ENCODE peak calls at places on chromosome 18, in ten cellular contexts. One of them, this sample, is unnamed.

GRCh38 chr18:10035306-10035991 is 121.6 kb downstream of the VAPA start:
- DNase-seq in foreskin keratinocyte: peak
- DNase-seq in chondrocyte: no peak
- DNase-seq in IMR-90: no peak
- DNase-seq in LNCaP clone FGC: no peak
- DNase-seq in breast epithelium: peak
- DNase-seq in neural crest cell: no peak
- DNase-seq in astrocyte: no peak
- DNase-seq in endothelial cell: no peak
- DNase-seq in lower lobe of right lung: peak
- DNase-seq in this sample: no peak

GRCh38 chr18:11761553-11761952 is 72.5 kb downstream of the GNAL start:
- DNase-seq in chondrocyte: no peak
- DNase-seq in LNCaP clone FGC: no peak
- DNase-seq in neural crest cell: no peak
- DNase-seq in foreskin keratinocyte: no peak
- DNase-seq in IMR-90: no peak
- DNase-seq in astrocyte: no peak
- DNase-seq in breast epithelium: no peak
- DNase-seq in endothelial cell: no peak
- DNase-seq in lower lobe of right lung: no peak
- DNase-seq in this sample: no peak

GRCh38 chr18:12271376-12272235 is 17.4 kb downstream of the CIDEA start:
- DNase-seq in astrocyte: peak
- DNase-seq in neural crest cell: peak
- DNase-seq in endothelial cell: peak
- DNase-seq in foreskin keratinocyte: peak
- DNase-seq in chondrocyte: no peak
- DNase-seq in breast epithelium: no peak
- DNase-seq in IMR-90: peak
- DNase-seq in lower lobe of right lung: peak
- DNase-seq in LNCaP clone FGC: peak
- DNase-seq in this sample: no peak

GRCh38 chr18:49399003-49399402 is 61.4 kb downstream of the DYM start:
- DNase-seq in breast epithelium: no peak
- DNase-seq in foreskin keratinocyte: peak
- DNase-seq in lower lobe of right lung: no peak
- DNase-seq in IMR-90: peak
- DNase-seq in endothelial cell: peak
- DNase-seq in LNCaP clone FGC: no peak
- DNase-seq in neural crest cell: no peak
- DNase-seq in astrocyte: no peak
- DNase-seq in chondrocyte: no peak
- DNase-seq in this sample: no peak

GRCh38 chr18:46680784-46681695 is 24.0 kb upstream of the LOXHD1 start:
- DNase-seq in foreskin keratinocyte: no peak
- DNase-seq in LNCaP clone FGC: no peak
- DNase-seq in lower lobe of right lung: no peak
- DNase-seq in endothelial cell: no peak
- DNase-seq in breast epithelium: no peak
- DNase-seq in astrocyte: no peak
- DNase-seq in neural crest cell: no peak
- DNase-seq in IMR-90: no peak
- DNase-seq in chondrocyte: no peak
- DNase-seq in this sample: no peak

GRCh38 chr18:1914489-1914888 is 656.8 kb downstream of the METTL4 start:
- DNase-seq in IMR-90: no peak
- DNase-seq in astrocyte: no peak
- DNase-seq in foreskin keratinocyte: peak
- DNase-seq in endothelial cell: no peak
- DNase-seq in neural crest cell: no peak
- DNase-seq in LNCaP clone FGC: peak
- DNase-seq in breast epithelium: no peak
- DNase-seq in lower lobe of right lung: no peak
- DNase-seq in chondrocyte: no peak
- DNase-seq in this sample: no peak

GRCh38 chr18:9849407-9849961 is 36.3 kb upstream of the TXNDC2 start:
- DNase-seq in LNCaP clone FGC: peak
- DNase-seq in IMR-90: no peak
- DNase-seq in chondrocyte: no peak
- DNase-seq in astrocyte: no peak
- DNase-seq in lower lobe of right lung: peak
- DNase-seq in breast epithelium: no peak
- DNase-seq in neural crest cell: no peak
- DNase-seq in endothelial cell: peak
- DNase-seq in foreskin keratinocyte: peak
- DNase-seq in this sample: no peak

GRCh38 chr18:31685097-31686082 is 1.0 kb upstream of the B4GALT6 start:
- DNase-seq in endothelial cell: peak
- DNase-seq in lower lobe of right lung: peak
- DNase-seq in neural crest cell: peak
- DNase-seq in foreskin keratinocyte: peak
- DNase-seq in IMR-90: peak
- DNase-seq in LNCaP clone FGC: peak
- DNase-seq in breast epithelium: no peak
- DNase-seq in astrocyte: peak
- DNase-seq in chondrocyte: no peak
- DNase-seq in this sample: peak

GRCh38 chr18:67301592-67301991 is 214.9 kb downstream of the DSEL start:
- DNase-seq in breast epithelium: no peak
- DNase-seq in foreskin keratinocyte: peak
- DNase-seq in astrocyte: peak
- DNase-seq in IMR-90: peak
- DNase-seq in chondrocyte: no peak
- DNase-seq in neural crest cell: no peak
- DNase-seq in endothelial cell: no peak
- DNase-seq in lower lobe of right lung: no peak
- DNase-seq in LNCaP clone FGC: no peak
- DNase-seq in this sample: no peak

GRCh38 chr18:55918449-55918848 is 330.5 kb upstream of the TCF4 start:
- DNase-seq in LNCaP clone FGC: no peak
- DNase-seq in astrocyte: peak
- DNase-seq in foreskin keratinocyte: no peak
- DNase-seq in chondrocyte: no peak
- DNase-seq in endothelial cell: no peak
- DNase-seq in breast epithelium: no peak
- DNase-seq in neural crest cell: no peak
- DNase-seq in IMR-90: peak
- DNase-seq in lower lobe of right lung: no peak
- DNase-seq in this sample: no peak

GRCh38 chr18:58788470-58788869 is 76.2 kb upstream of the ZNF532 start:
- DNase-seq in IMR-90: no peak
- DNase-seq in foreskin keratinocyte: peak
- DNase-seq in neural crest cell: no peak
- DNase-seq in astrocyte: peak
- DNase-seq in endothelial cell: no peak
- DNase-seq in chondrocyte: no peak
- DNase-seq in lower lobe of right lung: no peak
- DNase-seq in breast epithelium: no peak
- DNase-seq in LNCaP clone FGC: no peak
- DNase-seq in this sample: no peak

GRCh38 chr18:56900195-56901094 is 246.4 kb upstream of the BOD1L2 start:
- DNase-seq in astrocyte: no peak
- DNase-seq in endothelial cell: no peak
- DNase-seq in chondrocyte: no peak
- DNase-seq in lower lobe of right lung: no peak
- DNase-seq in IMR-90: no peak
- DNase-seq in foreskin keratinocyte: no peak
- DNase-seq in LNCaP clone FGC: no peak
- DNase-seq in breast epithelium: no peak
- DNase-seq in neural crest cell: no peak
- DNase-seq in this sample: no peak

GRCh38 chr18:54531402-54532065 is 59.5 kb upstream of the DYNAP start:
- DNase-seq in astrocyte: no peak
- DNase-seq in LNCaP clone FGC: no peak
- DNase-seq in foreskin keratinocyte: peak
- DNase-seq in endothelial cell: no peak
- DNase-seq in lower lobe of right lung: no peak
- DNase-seq in IMR-90: no peak
- DNase-seq in neural crest cell: no peak
- DNase-seq in chondrocyte: no peak
- DNase-seq in breast epithelium: no peak
- DNase-seq in this sample: no peak

GRCh38 chr18:39414009-39414700 is 1848.6 kb upstream of the CELF4 start:
- DNase-seq in neural crest cell: no peak
- DNase-seq in astrocyte: peak
- DNase-seq in foreskin keratinocyte: peak
- DNase-seq in endothelial cell: no peak
- DNase-seq in breast epithelium: no peak
- DNase-seq in IMR-90: peak
- DNase-seq in chondrocyte: no peak
- DNase-seq in lower lobe of right lung: no peak
- DNase-seq in LNCaP clone FGC: no peak
- DNase-seq in this sample: no peak

GRCh38 chr18:54149078-54149697 is 75.3 kb downstream of the MBD2 start:
- DNase-seq in neural crest cell: no peak
- DNase-seq in foreskin keratinocyte: peak
- DNase-seq in astrocyte: peak
- DNase-seq in breast epithelium: no peak
- DNase-seq in IMR-90: peak
- DNase-seq in LNCaP clone FGC: no peak
- DNase-seq in chondrocyte: no peak
- DNase-seq in lower lobe of right lung: no peak
- DNase-seq in endothelial cell: no peak
- DNase-seq in this sample: peak

GRCh38 chr18:61503688-61504087 is 170.5 kb downstream of the CDH20 start:
- DNase-seq in lower lobe of right lung: no peak
- DNase-seq in LNCaP clone FGC: no peak
- DNase-seq in astrocyte: no peak
- DNase-seq in endothelial cell: no peak
- DNase-seq in IMR-90: peak
- DNase-seq in chondrocyte: no peak
- DNase-seq in foreskin keratinocyte: peak
- DNase-seq in neural crest cell: no peak
- DNase-seq in breast epithelium: no peak
- DNase-seq in this sample: no peak

GRCh38 chr18:41940506-41941215 is 14.4 kb upstream of the PIK3C3 start:
- DNase-seq in astrocyte: peak
- DNase-seq in breast epithelium: no peak
- DNase-seq in lower lobe of right lung: no peak
- DNase-seq in foreskin keratinocyte: peak
- DNase-seq in chondrocyte: no peak
- DNase-seq in IMR-90: peak
- DNase-seq in LNCaP clone FGC: no peak
- DNase-seq in neural crest cell: no peak
- DNase-seq in endothelial cell: no peak
- DNase-seq in this sample: no peak

GRCh38 chr18:77066689-77067088 is 65.9 kb downstream of the MBP start:
- DNase-seq in lower lobe of right lung: no peak
- DNase-seq in neural crest cell: no peak
- DNase-seq in breast epithelium: no peak
- DNase-seq in chondrocyte: no peak
- DNase-seq in LNCaP clone FGC: no peak
- DNase-seq in IMR-90: no peak
- DNase-seq in foreskin keratinocyte: no peak
- DNase-seq in astrocyte: no peak
- DNase-seq in endothelial cell: no peak
- DNase-seq in this sample: no peak

GRCh38 chr18:77068321-77068841 is 64.2 kb downstream of the MBP start:
- DNase-seq in lower lobe of right lung: no peak
- DNase-seq in foreskin keratinocyte: no peak
- DNase-seq in breast epithelium: no peak
- DNase-seq in chondrocyte: no peak
- DNase-seq in neural crest cell: no peak
- DNase-seq in astrocyte: peak
- DNase-seq in LNCaP clone FGC: no peak
- DNase-seq in endothelial cell: no peak
- DNase-seq in IMR-90: peak
- DNase-seq in this sample: no peak

GRCh38 chr18:77068890-77069312 is 63.7 kb downstream of the MBP start:
- DNase-seq in IMR-90: peak
- DNase-seq in breast epithelium: no peak
- DNase-seq in foreskin keratinocyte: no peak
- DNase-seq in LNCaP clone FGC: no peak
- DNase-seq in lower lobe of right lung: no peak
- DNase-seq in neural crest cell: no peak
- DNase-seq in endothelial cell: no peak
- DNase-seq in astrocyte: no peak
- DNase-seq in chondrocyte: no peak
- DNase-seq in this sample: no peak

GRCh38 chr18:77066101-77066500 is 66.5 kb downstream of the MBP start:
- DNase-seq in foreskin keratinocyte: no peak
- DNase-seq in endothelial cell: no peak
- DNase-seq in breast epithelium: no peak
- DNase-seq in lower lobe of right lung: no peak
- DNase-seq in astrocyte: no peak
- DNase-seq in neural crest cell: no peak
- DNase-seq in LNCaP clone FGC: no peak
- DNase-seq in IMR-90: no peak
- DNase-seq in chondrocyte: no peak
- DNase-seq in this sample: no peak

GRCh38 chr18:77067315-77068061 is 65.1 kb downstream of the MBP start:
- DNase-seq in lower lobe of right lung: peak
- DNase-seq in IMR-90: peak
- DNase-seq in breast epithelium: no peak
- DNase-seq in astrocyte: peak
- DNase-seq in endothelial cell: no peak
- DNase-seq in LNCaP clone FGC: no peak
- DNase-seq in neural crest cell: no peak
- DNase-seq in foreskin keratinocyte: peak
- DNase-seq in chondrocyte: no peak
- DNase-seq in this sample: peak
- TF ChIP-seq CTCF in lower lobe of right lung: no peak
- TF ChIP-seq CTCF in IMR-90: peak
- TF ChIP-seq CTCF in breast epithelium: no peak
- TF ChIP-seq CTCF in astrocyte: no peak
- TF ChIP-seq CTCF in endothelial cell: no peak
- TF ChIP-seq CTCF in LNCaP clone FGC: no peak
- TF ChIP-seq CTCF in neural crest cell: no peak
- TF ChIP-seq CTCF in foreskin keratinocyte: peak
- TF ChIP-seq CTCF in chondrocyte: peak
- TF ChIP-seq CTCF in this sample: no peak

GRCh38 chr18:44834867-44835469 is 154.3 kb downstream of the SETBP1 start:
- DNase-seq in LNCaP clone FGC: no peak
- DNase-seq in endothelial cell: no peak
- DNase-seq in chondrocyte: no peak
- DNase-seq in foreskin keratinocyte: no peak
- DNase-seq in breast epithelium: no peak
- DNase-seq in astrocyte: no peak
- DNase-seq in lower lobe of right lung: no peak
- DNase-seq in IMR-90: no peak
- DNase-seq in neural crest cell: no peak
- DNase-seq in this sample: no peak
- TF ChIP-seq CTCF in LNCaP clone FGC: peak
- TF ChIP-seq CTCF in endothelial cell: no peak
- TF ChIP-seq CTCF in chondrocyte: peak
- TF ChIP-seq CTCF in foreskin keratinocyte: peak
- TF ChIP-seq CTCF in breast epithelium: no peak
- TF ChIP-seq CTCF in astrocyte: no peak
- TF ChIP-seq CTCF in lower lobe of right lung: no peak
- TF ChIP-seq CTCF in IMR-90: no peak
- TF ChIP-seq CTCF in neural crest cell: no peak
- TF ChIP-seq CTCF in this sample: no peak

GRCh38 chr18:25449046-25449445 is 97.1 kb upstream of the ZNF521 start:
- DNase-seq in IMR-90: no peak
- DNase-seq in foreskin keratinocyte: no peak
- DNase-seq in lower lobe of right lung: no peak
- DNase-seq in chondrocyte: no peak
- DNase-seq in breast epithelium: no peak
- DNase-seq in LNCaP clone FGC: no peak
- DNase-seq in neural crest cell: no peak
- DNase-seq in endothelial cell: no peak
- DNase-seq in astrocyte: no peak
- DNase-seq in this sample: no peak
- TF ChIP-seq CTCF in IMR-90: no peak
- TF ChIP-seq CTCF in foreskin keratinocyte: no peak
- TF ChIP-seq CTCF in lower lobe of right lung: no peak
- TF ChIP-seq CTCF in chondrocyte: no peak
- TF ChIP-seq CTCF in breast epithelium: no peak
- TF ChIP-seq CTCF in LNCaP clone FGC: no peak
- TF ChIP-seq CTCF in neural crest cell: no peak
- TF ChIP-seq CTCF in endothelial cell: no peak
- TF ChIP-seq CTCF in astrocyte: no peak
- TF ChIP-seq CTCF in this sample: no peak

GRCh38 chr18:3717626-3718025 is 267.7 kb downstream of the TGIF1 start:
- DNase-seq in neural crest cell: no peak
- DNase-seq in lower lobe of right lung: no peak
- DNase-seq in endothelial cell: no peak
- DNase-seq in IMR-90: no peak
- DNase-seq in breast epithelium: no peak
- DNase-seq in chondrocyte: no peak
- DNase-seq in LNCaP clone FGC: no peak
- DNase-seq in astrocyte: no peak
- DNase-seq in foreskin keratinocyte: no peak
- DNase-seq in this sample: no peak
- TF ChIP-seq CTCF in neural crest cell: no peak
- TF ChIP-seq CTCF in lower lobe of right lung: no peak
- TF ChIP-seq CTCF in endothelial cell: no peak
- TF ChIP-seq CTCF in IMR-90: no peak
- TF ChIP-seq CTCF in breast epithelium: no peak
- TF ChIP-seq CTCF in chondrocyte: no peak
- TF ChIP-seq CTCF in LNCaP clone FGC: no peak
- TF ChIP-seq CTCF in astrocyte: no peak
- TF ChIP-seq CTCF in foreskin keratinocyte: no peak
- TF ChIP-seq CTCF in this sample: no peak

This sample was measured in ascending aorta.